ENCODE peak calls at places on chromosomes 13 and 19, in five cellular contexts. G is fibroblast of the conjunctiva, X is NCI-H2227 treated with DMSO at 0.1 percent for 48 hours, F is RWPE1, N is A172. H is an unnamed sample.

GRCh38 chr19:45569619-45570421 is 14.8 kb downstream of the OPA3 start:
- DNase-seq in G (no peak), X (peak; percentile 10), F (peak; percentile 30), N (no peak), H (no peak)

GRCh38 chr13:107202371-107203023 is 634.6 kb upstream of the ARGLU1 start:
- DNase-seq in G (no peak), X (no peak), F (peak; percentile 47), N (no peak), H (no peak)

GRCh38 chr13:20519887-20520286 is 5.8 kb downstream of the CRYL1 start:
- DNase-seq in G (peak; percentile 36), X (no peak), F (no peak), N (no peak), H (no peak)

GRCh38 chr13:102555914-102556553 is 40.8 kb upstream of the TPP2 start:
- DNase-seq in G (peak; percentile 20), X (peak; percentile 46), F (peak; percentile 45), N (peak; percentile 60), H (peak; percentile 14)

GRCh38 chr19:31351212-31352193 is 2.3 kb upstream of the TSHZ3 start:
- DNase-seq in G (no peak), X (no peak), F (peak; percentile 33), N (peak; percentile 40), H (no peak)

GRCh38 chr13:52851153-52851962 is 2.9 kb upstream of the PCDH8 start:
- DNase-seq in G (no peak), X (peak; percentile 69), F (peak; percentile 34), N (no peak), H (no peak)

GRCh38 chr13:49651775-49652690 is 23.7 kb downstream of the ARL11 start:
- DNase-seq in G (no peak), X (no peak), F (no peak), N (no peak), H (no peak)

GRCh38 chr19:10292206-10292788 is 2.5 kb downstream of the ICAM5 start:
- DNase-seq in G (peak; percentile 16), X (peak; percentile 16), F (peak; percentile 85), N (peak; percentile 33), H (no peak)

GRCh38 chr13:100356889-100357288 is 231.7 kb downstream of the GGACT start:
- DNase-seq in G (no peak), X (no peak), F (no peak), N (no peak), H (no peak)

GRCh38 chr13:108281941-108282340 is 12.4 kb downstream of the TNFSF13B start:
- DNase-seq in G (no peak), X (no peak), F (no peak), N (no peak), H (no peak)

GRCh38 chr19:17125728-17126677 is 50.4 kb downstream of the MYO9B start:
- DNase-seq in G (no peak), X (peak; percentile 11), F (no peak), N (no peak), H (no peak)

GRCh38 chr13:52155177-52155576 is 4.2 kb downstream of the NEK3 start:
- DNase-seq in G (no peak), X (no peak), F (no peak), N (no peak), H (no peak)

GRCh38 chr13:23610187-23610576 is 40.0 kb downstream of the TNFRSF19 start:
- DNase-seq in G (no peak), X (no peak), F (no peak), N (peak; percentile 19), H (peak; percentile 31)

H was measured in stromal cell of bone marrow.